ENCODE peak calls at places on chromosomes 7 and 10, in four cellular contexts. One of them, this sample, is unnamed.

GRCh38 chr10:35079763-35080162 is 10.4 kb downstream of the CUL2 start:
- DNase-seq in sigmoid colon: no peak
- DNase-seq in prostate gland: no peak
- DNase-seq in psoas muscle: no peak
- DNase-seq in this sample: no peak

GRCh38 chr10:86283466-86284287 is 82.9 kb downstream of the GRID1 start:
- DNase-seq in sigmoid colon: no peak
- DNase-seq in prostate gland: no peak
- DNase-seq in psoas muscle: no peak
- DNase-seq in this sample: no peak

GRCh38 chr7:112453505-112454171 is 3.4 kb downstream of the IFRD1 start:
- DNase-seq in sigmoid colon: no peak
- DNase-seq in prostate gland: no peak
- DNase-seq in psoas muscle: no peak
- DNase-seq in this sample: no peak

GRCh38 chr10:19832624-19833507 is 16.6 kb downstream of the PLXDC2 start:
- DNase-seq in sigmoid colon: no peak
- DNase-seq in prostate gland: peak
- DNase-seq in psoas muscle: no peak
- DNase-seq in this sample: no peak

GRCh38 chr10:130804778-130805634 is 506.5 kb downstream of the TCERG1L start:
- DNase-seq in sigmoid colon: no peak
- DNase-seq in prostate gland: no peak
- DNase-seq in psoas muscle: no peak
- DNase-seq in this sample: peak

GRCh38 chr10:46268076-46268881 is 18.5 kb upstream of the ANTXRL start:
- DNase-seq in sigmoid colon: no peak
- DNase-seq in prostate gland: no peak
- DNase-seq in psoas muscle: no peak
- DNase-seq in this sample: no peak

GRCh38 chr10:96400465-96400864 is 41.7 kb upstream of the OPALIN start:
- DNase-seq in sigmoid colon: no peak
- DNase-seq in prostate gland: no peak
- DNase-seq in psoas muscle: no peak
- DNase-seq in this sample: no peak

GRCh38 chr7:27108390-27109127 is 6.1 kb upstream of the HOXA2 start:
- DNase-seq in sigmoid colon: peak
- DNase-seq in prostate gland: no peak
- DNase-seq in psoas muscle: peak
- DNase-seq in this sample: no peak

GRCh38 chr10:116041948-116042347 is 231.1 kb downstream of the GFRA1 start:
- DNase-seq in sigmoid colon: no peak
- DNase-seq in prostate gland: no peak
- DNase-seq in psoas muscle: no peak
- DNase-seq in this sample: no peak

GRCh38 chr7:38934536-38934935 is 25.5 kb upstream of the VPS41 start:
- DNase-seq in sigmoid colon: no peak
- DNase-seq in prostate gland: no peak
- DNase-seq in psoas muscle: no peak
- DNase-seq in this sample: no peak

GRCh38 chr7:141702047-141702567 is at the start of gene DENND11:
- DNase-seq in sigmoid colon: no peak
- DNase-seq in prostate gland: peak
- DNase-seq in psoas muscle: peak
- DNase-seq in this sample: peak

GRCh38 chr10:84216834-84217233 is 8.5 kb downstream of the LRIT2 start:
- DNase-seq in sigmoid colon: no peak
- DNase-seq in prostate gland: no peak
- DNase-seq in psoas muscle: no peak
- DNase-seq in this sample: no peak

GRCh38 chr10:15167411-15168295 is 840 bp downstream of the NMT2 start:
- DNase-seq in sigmoid colon: peak
- DNase-seq in prostate gland: peak
- DNase-seq in psoas muscle: peak
- DNase-seq in this sample: peak
- TF ChIP-seq CTCF in sigmoid colon: peak
- TF ChIP-seq CTCF in prostate gland: no peak
- TF ChIP-seq CTCF in psoas muscle: peak
- TF ChIP-seq CTCF in this sample: peak

GRCh38 chr10:127990846-127991542 is 84.1 kb downstream of the PTPRE start:
- DNase-seq in sigmoid colon: peak
- DNase-seq in prostate gland: no peak
- DNase-seq in psoas muscle: no peak
- DNase-seq in this sample: peak
- H3K4me3 ChIP-seq in sigmoid colon: no peak
- H3K4me3 ChIP-seq in prostate gland: no peak
- H3K4me3 ChIP-seq in psoas muscle: no peak
- H3K4me3 ChIP-seq in this sample: no peak

GRCh38 chr7:138756591-138757222 is 41.1 kb upstream of the TMEM213 start:
- DNase-seq in sigmoid colon: no peak
- DNase-seq in prostate gland: no peak
- DNase-seq in psoas muscle: no peak
- DNase-seq in this sample: no peak

GRCh38 chr7:138752568-138753518 is 45.0 kb upstream of the TMEM213 start:
- DNase-seq in sigmoid colon: no peak
- DNase-seq in prostate gland: peak
- DNase-seq in psoas muscle: peak
- DNase-seq in this sample: no peak

GRCh38 chr7:138753611-138754010 is 44.2 kb upstream of the TMEM213 start:
- DNase-seq in sigmoid colon: no peak
- DNase-seq in prostate gland: no peak
- DNase-seq in psoas muscle: no peak
- DNase-seq in this sample: no peak

GRCh38 chr7:138755831-138756590 is 41.8 kb upstream of the TMEM213 start:
- DNase-seq in sigmoid colon: no peak
- DNase-seq in prostate gland: no peak
- DNase-seq in psoas muscle: no peak
- DNase-seq in this sample: no peak

GRCh38 chr7:138755331-138755747 is 42.5 kb upstream of the TMEM213 start:
- DNase-seq in sigmoid colon: no peak
- DNase-seq in prostate gland: no peak
- DNase-seq in psoas muscle: no peak
- DNase-seq in this sample: no peak
- H3K27ac ChIP-seq in sigmoid colon: no peak
- H3K27ac ChIP-seq in prostate gland: no peak
- H3K27ac ChIP-seq in psoas muscle: no peak
- H3K27ac ChIP-seq in this sample: no peak

DNA sequence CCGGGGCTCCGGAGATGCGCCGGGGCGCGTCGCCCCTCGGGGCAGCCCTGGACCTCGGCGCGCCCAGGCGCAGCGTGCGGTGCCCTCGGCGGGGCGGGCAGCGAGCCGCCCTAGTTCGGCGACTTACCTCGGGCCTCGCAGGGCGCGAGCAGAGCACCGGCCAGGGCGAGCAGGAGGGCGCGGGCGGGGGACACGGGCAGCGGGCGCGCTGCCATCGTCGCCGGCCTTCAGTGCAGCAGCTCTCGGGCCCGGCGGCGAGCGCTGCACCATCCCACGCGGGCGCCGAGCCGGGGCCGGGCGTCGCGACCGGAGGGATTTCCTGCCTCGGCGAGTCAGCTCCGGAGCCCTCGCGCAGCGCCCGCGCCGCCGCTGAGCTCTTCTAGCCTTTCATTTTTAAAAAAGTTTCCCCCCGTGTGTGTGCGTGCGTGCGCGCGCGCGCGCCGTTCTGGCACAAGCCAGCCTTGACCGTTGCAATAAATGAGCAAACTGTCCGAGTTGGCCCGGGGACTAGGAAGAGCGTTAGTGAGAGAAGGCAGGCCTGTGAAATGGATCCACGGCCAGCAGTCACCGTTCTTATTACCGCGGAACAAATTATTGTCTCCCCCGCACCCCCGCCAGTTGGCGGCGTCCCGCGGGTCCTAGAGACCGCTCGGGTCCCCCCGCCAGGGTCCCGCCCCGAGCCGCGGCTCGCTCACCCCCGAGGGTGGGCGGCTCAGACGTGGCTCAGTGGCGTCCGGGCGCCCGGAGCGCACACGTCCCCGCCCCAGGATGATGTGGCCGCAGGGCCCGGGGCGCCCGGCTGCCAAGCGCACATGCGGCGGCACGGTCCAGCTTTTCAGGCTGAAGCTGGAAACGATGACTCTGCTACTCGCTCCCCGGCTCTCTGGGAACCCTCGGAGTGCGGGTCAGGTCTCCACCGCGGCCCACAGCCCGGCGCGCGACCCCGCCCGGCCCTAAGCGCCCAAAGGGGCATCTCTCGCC is at the start of gene ADAM12:
- DNase-seq in sigmoid colon: peak
- DNase-seq in prostate gland: no peak
- DNase-seq in psoas muscle: peak
- DNase-seq in this sample: no peak
- TF ChIP-seq CTCF in sigmoid colon: no peak
- TF ChIP-seq CTCF in prostate gland: no peak
- TF ChIP-seq CTCF in psoas muscle: no peak
- TF ChIP-seq CTCF in this sample: no peak

DNA sequence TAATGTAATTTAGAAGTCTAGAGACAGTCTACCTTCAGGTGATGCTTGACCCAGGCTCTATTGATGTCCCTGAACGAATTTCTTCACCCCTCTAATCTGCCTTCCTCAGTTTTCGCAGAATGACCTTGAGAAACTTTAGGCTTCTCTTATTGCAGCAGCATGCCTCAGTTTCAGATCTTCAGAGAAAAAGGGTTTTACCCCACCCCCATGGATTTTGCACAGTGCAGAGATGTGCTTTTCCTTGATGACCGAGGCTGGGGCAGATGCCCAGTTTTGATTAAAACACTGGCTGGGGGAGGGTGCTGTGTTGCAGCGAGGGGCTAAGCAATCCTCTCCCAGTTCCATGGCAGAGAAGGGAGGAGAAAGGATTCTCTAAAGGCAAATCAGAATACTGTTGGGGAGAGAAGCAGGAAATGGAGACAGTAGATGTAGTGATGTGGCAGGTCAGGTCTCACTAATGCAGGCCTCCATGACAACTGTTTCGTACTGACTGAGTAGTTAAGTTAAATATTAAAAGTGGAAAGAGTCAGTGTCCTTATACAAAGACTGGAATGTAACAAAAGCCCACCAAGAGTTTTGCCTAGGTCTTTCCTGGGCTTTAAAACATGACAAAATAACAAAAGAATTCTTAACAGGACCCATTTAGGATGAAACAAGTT is 50.8 kb upstream of the PDZD8 start:
- DNase-seq in sigmoid colon: no peak
- DNase-seq in prostate gland: no peak
- DNase-seq in psoas muscle: no peak
- DNase-seq in this sample: no peak
- H3K4me3 ChIP-seq in sigmoid colon: no peak
- H3K4me3 ChIP-seq in prostate gland: no peak
- H3K4me3 ChIP-seq in psoas muscle: no peak
- H3K4me3 ChIP-seq in this sample: no peak